ENCODE peak calls at places on chromosomes 7 and 10, in eight cellular contexts. U is A549; L is ACHN; R is GF-D8; H is activated T-cell treated with anti-CD3 and anti-CD28 coated beads, Interleukin-2, amount 50 U/mL, for 72 hours; T is substantia nigra; V is neural crest cell; K is NCI-H2081 treated with DMSO at 0.1 percent for 48 hours. X is an unnamed sample.

GRCh38 chr10:102004376-102004775 is 51.6 kb downstream of the ARMH3 start:
- DNase-seq in R (no peak), H (no peak), V (no peak), L (no peak), T (no peak), U (no peak), K (no peak), X (no peak)

GRCh38 chr7:148611692-148612091 is 21.1 kb downstream of the C7orf33 start:
- DNase-seq in T (no peak), U (no peak), K (no peak), H (no peak), V (no peak), L (no peak), R (no peak), X (no peak)

GRCh38 chr10:110916554-110917346 is 2.2 kb downstream of the BBIP1 start:
- DNase-seq in T (no peak), V (no peak), L (peak), U (peak), H (no peak), K (no peak), R (no peak), X (no peak)

GRCh38 chr7:156903232-156903909 is 10.4 kb upstream of the LMBR1 start:
- DNase-seq in U (peak), L (no peak), K (no peak), R (no peak), V (no peak), T (no peak), H (peak), X (no peak)

GRCh38 chr7:894927-895450 is 18.6 kb downstream of the GET4 start:
- DNase-seq in L (no peak), R (no peak), H (no peak), K (no peak), V (no peak), U (no peak), T (no peak), X (no peak)

GRCh38 chr10:30384791-30385201 is 35.7 kb upstream of the MTPAP start:
- DNase-seq in H (no peak), V (peak), R (no peak), T (no peak), L (peak), K (no peak), U (peak), X (no peak)

GRCh38 chr10:68628576-68629127 is 68.5 kb downstream of the TET1 start:
- DNase-seq in K (no peak), V (no peak), R (peak), T (no peak), H (no peak), L (no peak), U (no peak), X (no peak)

GRCh38 chr10:14723052-14723689 is 51.5 kb downstream of the FAM107B start:
- DNase-seq in H (peak), T (no peak), L (no peak), R (no peak), K (no peak), V (no peak), U (no peak), X (no peak)

GRCh38 chr7:151517601-151518104 is 2.0 kb downstream of the RHEB start:
- DNase-seq in H (no peak), V (no peak), K (no peak), R (no peak), U (no peak), L (peak), T (no peak), X (no peak)

GRCh38 chr7:94509264-94509878 is at the start of gene CASD1:
- DNase-seq in K (no peak), T (peak), V (peak), R (peak), H (peak), U (peak), L (peak), X (peak)

GRCh38 chr10:71285180-71285545 is 33.9 kb upstream of the SLC29A3 start:
- DNase-seq in T (no peak), L (peak), K (no peak), U (peak), R (no peak), V (peak), H (peak), X (peak)

GRCh38 chr10:36224431-36224985 is 582.4 kb upstream of the FZD8 start:
- DNase-seq in K (no peak), L (no peak), T (no peak), V (no peak), R (no peak), H (no peak), U (no peak), X (no peak)

GRCh38 chr7:135160858-135161653 is 9.5 kb downstream of the CYREN start:
- DNase-seq in U (no peak), H (no peak), V (no peak), K (no peak), T (no peak), L (peak), R (peak), X (no peak)

GRCh38 chr7:40643664-40644063 is 508.9 kb downstream of the SUGCT start:
- DNase-seq in H (no peak), U (no peak), L (no peak), V (no peak), K (no peak), T (no peak), R (no peak), X (no peak)

GRCh38 chr10:50605280-50606270 is 18.2 kb downstream of the SGMS1 start:
- DNase-seq in V (no peak), R (peak), T (no peak), K (no peak), L (peak), U (peak), H (no peak), X (peak)

GRCh38 chr10:78924319-78925003 is 144.3 kb upstream of the ZMIZ1 start:
- DNase-seq in L (no peak), H (no peak), T (no peak), U (no peak), V (no peak), K (no peak), R (no peak), X (no peak)

GRCh38 chr10:31157125-31157983 is 125.7 kb upstream of the ZNF438 start:
- DNase-seq in K (peak), U (no peak), V (no peak), L (no peak), H (no peak), T (no peak), R (no peak), X (no peak)

GRCh38 chr7:139505563-139505962 is 17.9 kb upstream of the CLEC2L start:
- DNase-seq in V (no peak), U (peak), H (peak), R (no peak), L (peak), K (no peak), T (no peak), X (no peak)

GRCh38 chr10:43230101-43230908 is 36.6 kb downstream of the RASGEF1A start:
- DNase-seq in R (no peak), V (no peak), U (no peak), K (no peak), T (no peak), H (no peak), L (no peak), X (no peak)

GRCh38 chr7:93133020-93133419 is 15.2 kb downstream of the SAMD9L start:
- DNase-seq in V (no peak), R (no peak), U (no peak), L (no peak), T (no peak), H (no peak), K (no peak), X (no peak)

GRCh38 chr7:121084748-121085336 is 96.3 kb downstream of the CPED1 start:
- DNase-seq in K (no peak), T (no peak), H (no peak), R (no peak), L (peak), U (peak), V (no peak), X (no peak)

GRCh38 chr7:27170936-27171635 is 3.0 kb downstream of the HOXA10 start:
- DNase-seq in T (no peak), H (no peak), U (no peak), R (no peak), V (no peak), L (peak), K (no peak), X (no peak)

GRCh38 chr7:111736475-111736874 is 174.2 kb upstream of the IMMP2L start:
- DNase-seq in K (no peak), T (no peak), U (no peak), V (no peak), L (no peak), R (no peak), H (no peak), X (no peak)

GRCh38 chr7:122423591-122423990 is 119.0 kb upstream of the FEZF1 start:
- DNase-seq in U (no peak), R (no peak), L (no peak), T (no peak), V (no peak), H (no peak), K (no peak), X (no peak)

GRCh38 chr7:19410096-19410495 is 264.9 kb upstream of the FERD3L start:
- DNase-seq in R (no peak), K (no peak), V (no peak), H (no peak), U (no peak), L (no peak), T (no peak), X (no peak)

GRCh38 chr10:22959292-22959691 is 31.4 kb downstream of the ARMC3 start:
- DNase-seq in U (no peak), K (no peak), R (no peak), V (no peak), H (no peak), T (no peak), L (no peak), X (no peak)

GRCh38 chr7:131097662-131098376 is 229.9 kb upstream of the MKLN1 start:
- DNase-seq in T (no peak), L (no peak), H (no peak), K (no peak), U (no peak), R (no peak), V (no peak), X (no peak)

GRCh38 chr10:53122265-53122664 is 349.7 kb upstream of the MBL2 start:
- DNase-seq in K (no peak), U (no peak), H (no peak), L (no peak), T (no peak), R (no peak), V (no peak), X (no peak)

GRCh38 chr7:105675873-105676484 is 94.7 kb upstream of the EFCAB10 start:
- DNase-seq in L (no peak), K (no peak), V (no peak), H (peak), U (no peak), R (peak), T (no peak), X (no peak)

GRCh38 chr7:139602143-139602722 is 78.7 kb downstream of the CLEC2L start:
- DNase-seq in U (peak), H (no peak), R (peak), K (no peak), L (peak), T (no peak), V (no peak), X (peak)

GRCh38 chr7:99267530-99268360 is 4.9 kb upstream of the MYH16 start:
- DNase-seq in V (peak), H (no peak), K (no peak), R (no peak), U (peak), T (no peak), L (peak), X (no peak)

GRCh38 chr7:134739362-134739761 is 40.1 kb upstream of the CALD1 start:
- DNase-seq in U (no peak), L (no peak), H (no peak), T (no peak), K (no peak), V (no peak), R (no peak), X (no peak)

GRCh38 chr10:69501657-69502056 is 50.4 kb downstream of the TSPAN15 start:
- DNase-seq in U (no peak), H (no peak), L (no peak), T (no peak), V (no peak), K (no peak), R (no peak), X (no peak)

GRCh38 chr10:93445978-93446720 is 36.0 kb downstream of the MYOF start:
- DNase-seq in L (no peak), U (no peak), R (no peak), T (no peak), V (no peak), K (no peak), H (no peak), X (no peak)

GRCh38 chr10:48282829-48283228 is 8.3 kb upstream of the FRMPD2 start:
- DNase-seq in U (no peak), V (no peak), K (no peak), H (no peak), T (no peak), R (no peak), L (no peak), X (no peak)

X was measured in GM10248.